ENCODE peak calls at places on chromosomes 11 and 22, in seven cellular contexts. Y is GM06990, I is heart right ventricle, G is coronary artery, R is foreskin keratinocyte, F is BJ, V is GM23338. J is an unnamed sample.

GRCh38 chr11:69157156-69157821 is 1.6 kb downstream of the SMIM38 start:
- DNase-seq in F (no peak), G (no peak), V (peak), Y (peak), R (no peak), I (peak), J (no peak)

GRCh38 chr11:94131363-94132115 is 2.9 kb downstream of the PANX1 start:
- DNase-seq in I (no peak), G (no peak), Y (no peak), F (no peak), V (no peak), R (no peak), J (no peak)

GRCh38 chr22:20904008-20904979 is 12.9 kb upstream of the CRKL start:
- DNase-seq in G (no peak), I (no peak), V (no peak), F (peak), R (peak), Y (no peak), J (no peak)

GRCh38 chr11:8259316-8259995 is 4.2 kb downstream of the LMO1 start:
- DNase-seq in F (no peak), R (no peak), I (no peak), Y (no peak), V (no peak), G (peak), J (no peak)

GRCh38 chr22:44211946-44212930 is 31.5 kb downstream of the PARVG start:
- DNase-seq in I (no peak), G (peak), R (no peak), F (no peak), Y (no peak), V (no peak), J (no peak)

GRCh38 chr22:19194751-19195536 is 16.4 kb upstream of the SLC25A1 start:
- DNase-seq in I (no peak), G (no peak), V (no peak), F (no peak), R (no peak), Y (no peak), J (no peak)

GRCh38 chr22:49976439-49977175 is 16.0 kb downstream of the PIM3 start:
- DNase-seq in R (no peak), Y (peak), G (no peak), F (no peak), I (no peak), V (no peak), J (peak)

GRCh38 chr22:44668190-44668885 is 33.7 kb upstream of the PRR5 start:
- DNase-seq in G (no peak), V (peak), I (peak), F (no peak), Y (no peak), R (no peak), J (no peak)

GRCh38 chr11:79152511-79152910 is 288.3 kb downstream of the TENM4 start:
- DNase-seq in F (no peak), V (no peak), I (no peak), Y (no peak), G (no peak), R (no peak), J (no peak)

GRCh38 chr11:118200901-118201680 is 23.7 kb downstream of the JAML start:
- DNase-seq in I (no peak), V (no peak), G (no peak), F (no peak), Y (no peak), R (no peak), J (no peak)

GRCh38 chr11:96207459-96208449 is 135.2 kb downstream of the MAML2 start:
- DNase-seq in R (peak), I (no peak), V (no peak), G (no peak), F (no peak), Y (no peak), J (no peak)

GRCh38 chr11:68036717-68037239 is 2.0 kb upstream of the TCIRG1 start:
- DNase-seq in V (no peak), I (peak), R (no peak), Y (no peak), G (no peak), F (no peak), J (no peak)

GRCh38 chr11:8658210-8658968 is 24.1 kb downstream of the TRIM66 start:
- DNase-seq in F (no peak), I (no peak), R (no peak), G (no peak), V (peak), Y (no peak), J (no peak)

GRCh38 chr22:39713799-39714290 is 143.3 kb downstream of the CACNA1I start:
- DNase-seq in R (no peak), Y (no peak), F (no peak), I (no peak), V (no peak), G (no peak), J (no peak)

GRCh38 chr22:36052505-36052941 is 23.9 kb upstream of the RBFOX2 start:
- DNase-seq in I (no peak), Y (no peak), G (no peak), R (peak), V (no peak), F (no peak), J (no peak)

GRCh38 chr22:39148727-39149535 is 3.5 kb downstream of the CBX7 start:
- DNase-seq in G (no peak), R (no peak), V (peak), Y (peak), F (no peak), I (peak), J (peak)

GRCh38 chr11:118396097-118396501 is 5.3 kb upstream of the ATP5MG start:
- DNase-seq in I (no peak), F (no peak), Y (no peak), V (no peak), R (no peak), G (no peak), J (no peak)

GRCh38 chr11:45176996-45177395 is 30.6 kb downstream of the PRDM11 start:
- DNase-seq in R (no peak), V (no peak), G (no peak), F (no peak), I (no peak), Y (no peak), J (no peak)

GRCh38 chr22:45552580-45553332 is 50.1 kb downstream of the FBLN1 start:
- DNase-seq in Y (no peak), F (peak), V (peak), G (no peak), I (peak), R (no peak), J (no peak)

GRCh38 chr22:44026630-44027511 is 2.8 kb downstream of the PARVB start:
- DNase-seq in R (no peak), F (no peak), V (no peak), G (no peak), I (peak), Y (peak), J (peak)

GRCh38 chr22:32684148-32684821 is 117.2 kb upstream of the TIMP3 start:
- DNase-seq in Y (no peak), I (no peak), G (no peak), V (no peak), R (no peak), F (no peak), J (no peak)

GRCh38 chr11:127859941-127860354 is 727.4 kb downstream of the ETS1 start:
- DNase-seq in G (no peak), Y (no peak), I (no peak), R (no peak), V (no peak), F (no peak), J (no peak)

GRCh38 chr11:3840870-3841425 is at the start of gene RHOG:
- DNase-seq in F (no peak), V (peak), I (peak), G (peak), R (peak), Y (peak), J (peak)

DNA sequence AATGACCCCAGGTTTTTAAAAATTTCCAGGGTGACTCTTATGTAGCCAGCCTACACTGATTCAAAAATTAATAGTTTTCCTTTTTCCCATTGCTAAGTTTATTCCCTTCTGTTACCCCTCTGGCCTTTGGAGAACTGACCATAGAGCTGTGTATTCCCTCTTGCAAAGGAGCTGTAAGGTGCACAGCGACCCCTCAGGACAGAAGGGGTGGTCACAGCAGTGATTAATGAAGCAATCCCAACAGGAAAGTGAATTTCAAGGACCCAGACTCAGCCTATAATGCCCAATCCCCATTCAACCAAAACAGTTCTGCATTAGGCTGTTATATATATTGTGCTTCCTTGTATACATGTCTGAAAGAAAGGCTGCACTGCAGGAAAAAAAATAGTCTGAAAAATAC is 147.1 kb downstream of the WT1 start:
- DNase-seq in F (no peak), R (no peak), G (no peak), I (no peak), V (peak), Y (no peak), J (no peak)
- TF ChIP-seq CTCF in F (no peak), R (no peak), G (no peak), I (no peak), V (peak), Y (peak), J (peak)

GRCh38 chr11:71420455-71421241 is 27.5 kb downstream of the DHCR7 start:
- DNase-seq in I (no peak), V (peak), Y (peak), G (no peak), F (no peak), R (no peak), J (peak)
- TF ChIP-seq CTCF in I (peak), V (peak), Y (peak), G (peak), F (peak), R (peak), J (peak)

GRCh38 chr22:23893446-23893956 is 682 bp upstream of the MIF start:
- DNase-seq in V (no peak), I (no peak), F (no peak), Y (no peak), G (no peak), R (no peak), J (no peak)
- TF ChIP-seq CTCF in V (no peak), I (no peak), F (no peak), Y (no peak), G (no peak), R (no peak), J (no peak)

DNA sequence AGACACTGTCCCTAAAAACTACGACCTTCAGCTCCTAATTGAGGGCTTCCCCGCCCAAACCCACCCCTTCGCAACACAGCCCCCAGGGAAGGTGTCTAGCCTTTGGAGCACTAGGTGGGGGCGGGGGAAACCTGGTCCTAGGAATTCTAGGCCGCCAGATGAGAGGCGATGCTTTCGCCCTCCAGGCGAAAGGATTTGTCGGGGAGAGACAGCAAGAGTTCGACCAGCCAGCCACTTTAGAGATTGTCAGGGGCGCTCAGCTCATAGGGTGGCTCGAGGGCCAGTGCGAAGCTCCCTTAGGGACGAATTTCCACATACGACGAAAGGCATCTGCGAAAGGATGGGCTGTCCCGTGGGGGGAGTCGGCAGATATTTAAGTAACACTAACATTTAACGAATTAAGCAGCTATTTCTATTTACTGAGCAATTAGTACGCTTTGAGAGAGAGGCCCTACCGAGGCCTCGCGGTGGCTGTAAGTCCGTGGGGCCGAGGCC is 5.3 kb downstream of the CD248 start:
- DNase-seq in R (no peak), Y (no peak), F (no peak), I (no peak), V (peak), G (no peak), J (no peak)
- TF ChIP-seq CTCF in R (no peak), Y (no peak), F (peak), I (no peak), V (no peak), G (peak), J (no peak)

DNA sequence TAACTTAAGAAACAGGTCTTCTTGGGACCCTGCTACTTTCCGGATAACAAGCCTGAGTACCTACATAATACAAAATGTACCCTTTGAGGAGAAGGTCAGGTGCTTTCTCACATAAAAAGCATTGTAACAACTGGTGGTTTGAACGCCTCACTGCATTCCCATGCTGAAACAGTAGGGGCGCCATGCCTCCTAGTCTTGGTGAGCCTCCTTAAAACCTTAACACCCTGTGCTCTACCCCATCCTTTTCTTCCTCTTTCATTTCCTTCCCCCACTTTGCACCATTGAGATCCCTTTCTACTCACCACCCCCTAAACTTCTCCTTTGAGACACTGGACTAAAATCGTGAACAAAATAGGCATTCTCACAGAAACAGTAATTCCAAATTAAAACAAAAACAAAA is 729.3 kb downstream of the NTM start:
- DNase-seq in R (no peak), I (peak), V (peak), F (no peak), Y (no peak), G (no peak), J (no peak)
- TF ChIP-seq CTCF in R (peak), I (peak), V (peak), F (no peak), Y (peak), G (no peak), J (peak)

GRCh38 chr11:32489464-32489863 is 54.1 kb upstream of the WT1 start:
- DNase-seq in F (no peak), Y (no peak), R (no peak), V (peak), G (no peak), I (no peak), J (no peak)

GRCh38 chr11:32485733-32486132 is 50.4 kb upstream of the WT1 start:
- DNase-seq in I (no peak), V (no peak), R (no peak), F (no peak), Y (no peak), G (no peak), J (no peak)

GRCh38 chr11:32487270-32487669 is 51.9 kb upstream of the WT1 start:
- DNase-seq in F (no peak), I (no peak), G (no peak), Y (no peak), R (no peak), V (peak), J (no peak)
- TF ChIP-seq CTCF in F (peak), I (peak), G (no peak), Y (peak), R (no peak), V (peak), J (peak)